ENCODE peak calls at places on chromosomes 2 and 18, in ten cellular contexts. A is type B pancreatic cell; J is progenitor cell of endocrine pancreas; D is CD4-positive, alpha-beta T cell; F is CD8-positive, alpha-beta T cell; S is H1; Q is cardiac muscle cell; T is epithelial cell of esophagus; U is MM.1S; I is fibroblast of pulmonary artery. Z is an unnamed sample.

GRCh38 chr2:212548459-212548815 is 9.8 kb upstream of the ERBB4 start:
- DNase-seq in A (no peak), J (no peak), D (no peak), F (no peak), S (no peak), Q (peak; percentile 68), T (peak; percentile 44), U (no peak), I (peak; percentile 66), Z (peak; percentile 51)

GRCh38 chr2:7812231-7812995 is 869.4 kb upstream of the ID2 start:
- DNase-seq in A (no peak), J (no peak), D (no peak), F (no peak), S (no peak), Q (no peak), T (peak; percentile 82), U (no peak), I (peak; percentile 43), Z (peak; percentile 79)

GRCh38 chr2:15834381-15835031 is 105.8 kb upstream of the MYCN start:
- DNase-seq in A (no peak), J (no peak), D (no peak), F (no peak), S (no peak), Q (no peak), T (no peak), U (no peak), I (no peak), Z (no peak)

GRCh38 chr18:35345460-35345921 is 1.3 kb upstream of the ZNF24 start:
- DNase-seq in A (no peak), J (no peak), D (no peak), F (no peak), S (no peak), Q (peak; percentile 44), T (no peak), U (no peak), I (peak; percentile 36), Z (no peak)

GRCh38 chr2:102801858-102802699 is 40.2 kb downstream of the TMEM182 start:
- DNase-seq in A (no peak), J (no peak), D (no peak), F (no peak), S (no peak), Q (no peak), T (no peak), U (no peak), I (no peak), Z (no peak)

GRCh38 chr2:66509326-66509811 is 74.4 kb downstream of the MEIS1 start:
- DNase-seq in A (no peak), J (no peak), D (no peak), F (no peak), S (no peak), Q (no peak), T (peak; percentile 75), U (no peak), I (peak; percentile 55), Z (peak; percentile 50)

GRCh38 chr2:216341151-216341550 is 31.1 kb downstream of the MARCHF4 start:
- DNase-seq in A (no peak), J (no peak), D (no peak), F (no peak), S (no peak), Q (no peak), T (no peak), U (no peak), I (no peak), Z (peak; percentile 29)

GRCh38 chr2:148802448-148803220 is 72.4 kb upstream of the KIF5C start:
- DNase-seq in A (no peak), J (no peak), D (no peak), F (no peak), S (no peak), Q (no peak), T (peak; percentile 78), U (no peak), I (no peak), Z (no peak)

DNA sequence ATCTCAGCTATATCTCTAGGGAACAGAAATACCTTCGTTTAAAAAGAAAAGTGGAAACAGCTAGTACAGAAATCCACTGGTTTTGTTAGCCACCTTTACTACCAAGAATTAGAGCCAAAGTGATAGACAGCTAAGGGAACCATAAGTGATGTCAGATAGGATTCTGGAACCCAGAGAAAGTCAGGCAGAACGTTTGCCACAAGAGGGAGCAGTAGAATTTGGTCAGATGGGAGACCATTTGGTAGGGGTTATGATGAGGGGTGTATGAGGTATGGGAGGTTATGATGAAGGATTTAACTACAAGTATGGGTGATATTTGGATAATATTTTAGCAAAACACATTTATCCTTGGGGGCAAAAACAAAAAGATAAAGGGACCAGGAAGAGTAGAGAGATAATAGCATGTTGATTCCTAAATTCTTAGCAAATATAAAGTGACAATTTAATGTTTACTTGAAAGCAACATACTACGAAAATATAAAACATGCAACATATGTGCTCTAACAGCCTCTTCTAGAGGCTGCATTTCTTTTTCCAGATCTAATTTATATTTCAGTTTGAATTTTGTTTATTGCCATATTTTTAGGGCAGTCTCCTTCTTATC is 3.3 kb downstream of the SLC8A1 start:
- DNase-seq in A (no peak), J (no peak), D (no peak), F (no peak), S (no peak), Q (peak; percentile 57), T (peak; percentile 51), U (peak; percentile 17), I (peak; percentile 48), Z (no peak)
- TF ChIP-seq CTCF in A (peak; percentile 74), J (peak; percentile 69), D (no peak), F (no peak), S (peak; percentile 76), Q (peak; percentile 64), T (peak; percentile 66), U (peak; percentile 66), I (peak; percentile 70), Z (peak; percentile 74)

DNA sequence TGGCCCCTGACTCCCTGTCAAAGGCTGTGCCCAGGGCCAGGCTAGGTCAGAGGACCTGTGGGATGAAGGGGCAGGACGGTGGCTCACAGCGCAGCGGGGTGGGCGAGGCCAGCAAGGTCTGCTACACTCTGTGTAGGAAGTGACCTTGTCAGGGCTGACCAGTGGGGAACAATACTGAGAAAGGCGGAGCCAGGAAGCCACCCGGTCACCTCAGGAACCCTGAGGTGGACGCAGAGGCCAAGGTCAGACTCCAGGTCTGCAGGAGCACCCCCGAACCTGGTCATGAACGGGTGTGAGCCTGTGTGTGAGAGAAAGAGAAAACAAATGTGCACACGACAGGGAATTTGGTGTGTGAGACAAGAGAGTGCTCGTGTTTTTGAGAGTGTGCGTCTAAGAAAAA is 72.3 kb downstream of the SMAD7 start:
- DNase-seq in A (no peak), J (no peak), D (no peak), F (no peak), S (no peak), Q (no peak), T (no peak), U (no peak), I (no peak), Z (no peak)
- TF ChIP-seq CTCF in A (no peak), J (no peak), D (no peak), F (no peak), S (no peak), Q (no peak), T (no peak), U (no peak), I (no peak), Z (no peak)

GRCh38 chr2:177302552-177302951 is 38.0 kb upstream of the NFE2L2 start:
- DNase-seq in A (no peak), J (no peak), D (no peak), F (no peak), S (no peak), Q (no peak), T (no peak), U (no peak), I (no peak), Z (no peak)

GRCh38 chr2:177306550-177306949 is 42.0 kb upstream of the NFE2L2 start:
- DNase-seq in A (no peak), J (no peak), D (no peak), F (no peak), S (no peak), Q (no peak), T (no peak), U (no peak), I (peak; percentile 16), Z (no peak)

GRCh38 chr2:177298191-177298590 is 33.7 kb upstream of the NFE2L2 start:
- DNase-seq in A (no peak), J (no peak), D (no peak), F (no peak), S (no peak), Q (no peak), T (no peak), U (no peak), I (no peak), Z (no peak)

DNA sequence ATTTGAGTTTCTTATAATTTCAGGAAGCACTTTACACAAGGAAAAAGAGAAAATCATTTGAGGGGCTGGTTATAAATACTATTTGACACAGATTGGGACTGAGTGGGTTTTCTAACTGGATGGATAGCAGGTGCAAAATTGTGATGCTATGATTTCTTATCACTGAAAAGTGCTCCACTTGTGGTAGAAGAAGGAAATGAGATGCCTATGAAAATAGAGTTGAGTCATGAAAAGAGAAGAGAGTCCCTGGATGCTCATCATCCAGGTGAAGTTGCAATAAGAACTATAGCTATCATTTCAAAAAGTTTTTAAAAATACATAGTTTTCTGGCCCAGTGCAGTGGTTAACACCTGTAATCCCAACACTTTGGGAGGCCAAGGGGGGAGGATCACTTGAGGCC is 39.4 kb upstream of the NFE2L2 start:
- DNase-seq in A (no peak), J (no peak), D (no peak), F (no peak), S (no peak), Q (no peak), T (no peak), U (no peak), I (no peak), Z (no peak)
- TF ChIP-seq CTCF in A (no peak), J (no peak), D (no peak), F (no peak), S (no peak), Q (no peak), T (peak; percentile 12), U (no peak), I (no peak), Z (no peak)

GRCh38 chr2:28752608-28752984 is 966 bp downstream of the PPP1CB start:
- DNase-seq in A (no peak), J (no peak), D (no peak), F (no peak), S (no peak), Q (peak; percentile 14), T (no peak), U (peak; percentile 9), I (no peak), Z (peak; percentile 28)

GRCh38 chr2:28753043-28753683 is 1.5 kb downstream of the PPP1CB start:
- DNase-seq in A (no peak), J (no peak), D (peak; percentile 61), F (peak; percentile 56), S (no peak), Q (peak; percentile 76), T (peak; percentile 86), U (peak; percentile 61), I (peak; percentile 85), Z (peak; percentile 90)

GRCh38 chr2:28755411-28755810 is 3.8 kb downstream of the PPP1CB start:
- DNase-seq in A (no peak), J (no peak), D (no peak), F (no peak), S (no peak), Q (no peak), T (no peak), U (no peak), I (no peak), Z (peak; percentile 76)

GRCh38 chr2:28751956-28752607 is 452 bp downstream of the PPP1CB start:
- DNase-seq in A (no peak), J (no peak), D (peak; percentile 22), F (peak; percentile 40), S (peak; percentile 80), Q (peak; percentile 43), T (no peak), U (peak; percentile 22), I (no peak), Z (no peak)

DNA sequence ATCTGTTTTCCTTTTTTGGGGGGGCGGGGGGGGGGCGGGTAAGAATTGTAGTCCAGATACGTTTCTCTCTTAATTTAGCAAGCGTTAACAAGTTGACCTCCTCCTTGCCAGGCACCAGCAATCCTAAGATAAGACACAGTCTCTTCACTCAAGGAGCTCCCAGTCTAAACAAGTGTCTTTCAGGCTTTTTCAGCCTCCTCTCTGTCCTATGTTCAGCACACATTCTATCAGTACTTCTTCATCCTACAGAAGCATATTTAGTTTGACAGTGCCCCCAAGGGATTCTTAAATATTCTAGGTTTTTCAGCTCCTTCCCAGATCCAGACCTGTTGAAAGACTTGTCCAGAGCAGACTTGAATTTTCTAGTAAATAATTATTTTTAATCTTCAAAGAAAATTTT is 2.7 kb downstream of the PPP1CB start:
- DNase-seq in A (no peak), J (no peak), D (no peak), F (no peak), S (no peak), Q (peak; percentile 22), T (no peak), U (no peak), I (peak; percentile 47), Z (peak; percentile 43)
- TF ChIP-seq CTCF in A (no peak), J (no peak), D (no peak), F (no peak), S (no peak), Q (no peak), T (no peak), U (no peak), I (no peak), Z (no peak)

Z was measured in astrocyte of the spinal cord.